ENCODE peak calls at places on chromosomes 13 and 19, in four cellular contexts. Q, V, R and Y are unnamed samples.

GRCh38 chr13:108225440-108225839 is 7.2 kb downstream of the ABHD13 start:
- DNase-seq in Q (no peak), V (no peak), R (no peak), Y (no peak)

GRCh38 chr19:21912654-21913053 is 76.7 kb upstream of the ZNF43 start:
- DNase-seq in Q (no peak), V (no peak), R (no peak), Y (no peak)

GRCh38 chr19:45767881-45768643 is 990 bp downstream of the SIX5 start:
- DNase-seq in Q (no peak), V (peak; percentile 21), R (peak; percentile 72), Y (peak; percentile 76)

GRCh38 chr19:2544576-2545415 is 68.9 kb downstream of the GADD45B start:
- DNase-seq in Q (no peak), V (no peak), R (no peak), Y (no peak)

GRCh38 chr13:71015516-71015915 is 851.5 kb downstream of the DACH1 start:
- DNase-seq in Q (no peak), V (no peak), R (no peak), Y (no peak)

GRCh38 chr19:45164577-45165335 is 4.0 kb upstream of the NKPD1 start:
- DNase-seq in Q (peak; percentile 42), V (peak; percentile 32), R (peak; percentile 37), Y (peak; percentile 85)

GRCh38 chr19:10831980-10832658 is 3.9 kb downstream of the TMED1 start:
- DNase-seq in Q (no peak), V (no peak), R (no peak), Y (no peak)

GRCh38 chr13:84672616-84673015 is 790.3 kb upstream of the SLITRK1 start:
- DNase-seq in Q (no peak), V (no peak), R (no peak), Y (no peak)

GRCh38 chr19:44303976-44304568 is 753 bp downstream of the ZNF235 start:
- DNase-seq in Q (no peak), V (no peak), R (no peak), Y (no peak)

GRCh38 chr13:22278336-22278929 is 607.6 kb downstream of the FGF9 start:
- DNase-seq in Q (peak; percentile 25), V (peak; percentile 28), R (peak; percentile 17), Y (no peak)

GRCh38 chr19:5036733-5037681 is 68.1 kb downstream of the KDM4B start:
- DNase-seq in Q (no peak), V (no peak), R (peak; percentile 56), Y (peak; percentile 51)

GRCh38 chr19:40398417-40399056 is 8.6 kb upstream of the HIPK4 start:
- DNase-seq in Q (peak; percentile 46), V (no peak), R (no peak), Y (no peak)

GRCh38 chr19:13865578-13866462 is 11.1 kb upstream of the NANOS3 start:
- DNase-seq in Q (no peak), V (no peak), R (no peak), Y (no peak)

GRCh38 chr19:39401549-39402416 is 4.9 kb upstream of the ZFP36 start:
- DNase-seq in Q (peak; percentile 68), V (peak; percentile 57), R (peak; percentile 31), Y (peak; percentile 88)

GRCh38 chr13:32330438-32330837 is 15.1 kb downstream of the BRCA2 start:
- DNase-seq in Q (no peak), V (peak; percentile 3), R (no peak), Y (peak; percentile 94)

GRCh38 chr13:43229506-43229905 is 206.1 kb downstream of the DNAJC15 start:
- DNase-seq in Q (no peak), V (peak; percentile 32), R (no peak), Y (peak; percentile 64)

GRCh38 chr19:55605637-55606470 is at the start of gene ZNF865:
- DNase-seq in Q (peak; percentile 50), V (peak; percentile 91), R (peak; percentile 63), Y (peak; percentile 91)

GRCh38 chr19:35139618-35139943 is 957 bp downstream of the FXYD1 start:
- DNase-seq in Q (no peak), V (no peak), R (no peak), Y (no peak)

GRCh38 chr19:39941615-39942507 is 7.4 kb upstream of the FCGBP start:
- DNase-seq in Q (no peak), V (peak; percentile 27), R (no peak), Y (peak; percentile 43)

GRCh38 chr19:3968556-3969434 is 2.1 kb downstream of the DAPK3 start:
- DNase-seq in Q (no peak), V (peak; percentile 97), R (peak; percentile 85), Y (peak; percentile 100)

GRCh38 chr13:73325351-73326214 is 266.8 kb downstream of the KLF5 start:
- DNase-seq in Q (no peak), V (no peak), R (no peak), Y (no peak)